ENCODE peak calls at places on chromosomes 7 and 10, in four cellular contexts. G is HEK293T; O is SK-N-SH; M is activated CD8-positive, alpha-beta memory T cell treated with anti-CD3 and anti-CD28 coated beads for 24 hours. Y is an unnamed sample.

GRCh38 chr7:411677-412312 is 107.9 kb downstream of the PDGFA start:
- DNase-seq in O (peak; percentile 36), M (no peak), G (no peak), Y (no peak)

GRCh38 chr10:90935581-90936292 is 14.8 kb upstream of the ANKRD1 start:
- DNase-seq in G (no peak), O (no peak), M (no peak), Y (no peak)

GRCh38 chr7:128919881-128920789 is 9.6 kb upstream of the KCP start:
- DNase-seq in M (no peak), O (peak; percentile 25), G (no peak), Y (no peak)

GRCh38 chr7:155216475-155217272 is 81.0 kb upstream of the INSIG1 start:
- DNase-seq in M (no peak), O (no peak), G (no peak), Y (no peak)

GRCh38 chr7:47453093-47454056 is 128.5 kb downstream of the TNS3 start:
- DNase-seq in O (no peak), M (no peak), G (no peak), Y (no peak)

GRCh38 chr7:20033621-20034200 is 183.5 kb downstream of the MACC1 start:
- DNase-seq in M (no peak), G (no peak), O (no peak), Y (no peak)

GRCh38 chr10:9215121-9215520 is 1160.6 kb downstream of the GATA3 start:
- DNase-seq in G (no peak), O (no peak), M (no peak), Y (no peak)

GRCh38 chr10:19518632-19519031 is 297.6 kb upstream of the PLXDC2 start:
- DNase-seq in O (no peak), M (no peak), G (no peak), Y (no peak)

GRCh38 chr10:89185658-89186057 is 21.5 kb downstream of the CH25H start:
- DNase-seq in O (no peak), G (no peak), M (no peak), Y (no peak)

GRCh38 chr7:101169838-101170531 is 4.6 kb upstream of the VGF start:
- DNase-seq in O (peak; percentile 94), G (peak; percentile 70), M (peak; percentile 93), Y (peak; percentile 86)

GRCh38 chr7:57425239-57425944 is 24.6 kb upstream of the ZNF716 start:
- DNase-seq in G (no peak), M (no peak), O (no peak), Y (no peak)

GRCh38 chr7:117347480-117347879 is 24.6 kb upstream of the WNT2 start:
- DNase-seq in G (no peak), O (no peak), M (no peak), Y (no peak)

GRCh38 chr7:157476201-157476600 is 139.4 kb downstream of the DNAJB6 start:
- DNase-seq in M (peak; percentile 51), O (no peak), G (no peak), Y (no peak)

GRCh38 chr7:47573758-47574472 is 8.0 kb downstream of the TNS3 start:
- DNase-seq in G (no peak), M (no peak), O (peak; percentile 79), Y (peak; percentile 36)

GRCh38 chr10:110355181-110355831 is 50.6 kb upstream of the SMNDC1 start:
- DNase-seq in O (no peak), G (no peak), M (peak; percentile 61), Y (no peak)

GRCh38 chr10:38118072-38118807 is 24.1 kb downstream of the ZNF37A start:
- DNase-seq in M (no peak), G (no peak), O (no peak), Y (no peak)

GRCh38 chr10:1251769-1252168 is 195.6 kb downstream of the WDR37 start:
- DNase-seq in M (no peak), O (no peak), G (no peak), Y (no peak)

GRCh38 chr10:17201165-17202013 is at the start of gene TRDMT1:
- DNase-seq in O (peak; percentile 90), M (peak; percentile 94), G (peak; percentile 82), Y (peak; percentile 90)

GRCh38 chr10:29600821-29601220 is 34.0 kb downstream of the SVIL start:
- DNase-seq in O (no peak), M (no peak), G (no peak), Y (no peak)

GRCh38 chr7:54888067-54888735 is 129.2 kb upstream of the SEC61G start:
- DNase-seq in M (no peak), O (peak; percentile 73), G (no peak), Y (peak; percentile 83)

GRCh38 chr7:132643302-132643701 is 67.0 kb upstream of the PLXNA4 start:
- DNase-seq in M (no peak), O (no peak), G (no peak), Y (no peak)

GRCh38 chr10:110076559-110077318 is 69.0 kb downstream of the ADD3 start:
- DNase-seq in M (no peak), G (no peak), O (no peak), Y (no peak)

GRCh38 chr10:31147220-31147608 is 115.5 kb upstream of the ZNF438 start:
- DNase-seq in O (no peak), G (no peak), M (no peak), Y (no peak)

GRCh38 chr7:11636274-11636673 is 195.7 kb downstream of the THSD7A start:
- DNase-seq in M (no peak), G (no peak), O (no peak), Y (no peak)

GRCh38 chr10:13276749-13277394 is 23.0 kb downstream of the PHYH start:
- DNase-seq in M (no peak), O (peak; percentile 52), G (no peak), Y (no peak)

GRCh38 chr10:109996225-109996624 is 11.6 kb upstream of the ADD3 start:
- DNase-seq in M (no peak), G (peak; percentile 48), O (no peak), Y (no peak)

GRCh38 chr10:129568562-129569344 is 101.7 kb downstream of the MGMT start:
- DNase-seq in O (peak; percentile 77), M (no peak), G (no peak), Y (peak; percentile 41)

GRCh38 chr10:54441286-54441685 is 359.7 kb downstream of the PCDH15 start:
- DNase-seq in O (no peak), M (no peak), G (no peak), Y (peak; percentile 24)

GRCh38 chr7:115494529-115495147 is 535.9 kb downstream of the TFEC start:
- DNase-seq in M (no peak), O (no peak), G (no peak), Y (no peak)

GRCh38 chr7:155163696-155164095 is 93.6 kb downstream of the HTR5A start:
- DNase-seq in O (no peak), G (no peak), M (peak; percentile 33), Y (no peak)

GRCh38 chr10:132319853-132320669 is 11.9 kb upstream of the LRRC27 start:
- DNase-seq in M (peak; percentile 70), O (no peak), G (no peak), Y (no peak)

GRCh38 chr7:80288175-80289122 is 153.8 kb downstream of the GNAI1 start:
- DNase-seq in M (no peak), O (no peak), G (no peak), Y (no peak)

GRCh38 chr7:1765336-1765735 is 95.3 kb downstream of the ELFN1 start:
- DNase-seq in M (no peak), O (no peak), G (no peak), Y (no peak)

GRCh38 chr10:119491941-119492340 is 50.6 kb downstream of the RGS10 start:
- DNase-seq in G (no peak), O (no peak), M (no peak), Y (no peak)

GRCh38 chr7:37786741-37787569 is 61.4 kb upstream of the NME8 start:
- DNase-seq in G (no peak), O (no peak), M (no peak), Y (no peak)

GRCh38 chr10:107814865-107815487 is 650.5 kb upstream of the SORCS1 start:
- DNase-seq in O (peak; percentile 54), M (no peak), G (peak; percentile 63), Y (peak; percentile 76)

GRCh38 chr7:34718867-34719266 is 60.8 kb downstream of the NPSR1 start:
- DNase-seq in G (no peak), O (no peak), M (no peak), Y (no peak)

GRCh38 chr10:32169556-32169955 is 113.3 kb upstream of the KIF5B start:
- DNase-seq in O (no peak), G (no peak), M (no peak), Y (no peak)

Y was measured in BE2C.